ENCODE peak calls at places on chromosome X, in four cellular contexts. K is heart right ventricle; S is heart left ventricle; M is CD4-positive, alpha-beta T cell. L is an unnamed sample.

GRCh38 chrX:7462110-7462509 is 314.2 kb upstream of the PUDP start:
- DNase-seq in M (no peak), K (no peak), S (no peak), L (no peak)

GRCh38 chrX:110104078-110104477 is 101.2 kb downstream of the TMEM164 start:
- DNase-seq in K (no peak), M (no peak), S (no peak), L (no peak)

GRCh38 chrX:102345916-102346315 is 93.9 kb downstream of the NXF2B start:
- DNase-seq in K (no peak), S (peak; percentile 44), M (peak; percentile 70), L (no peak)

GRCh38 chrX:141760761-141761160 is 62.2 kb upstream of the SPANXD start:
- DNase-seq in M (no peak), S (no peak), K (no peak), L (no peak)

GRCh38 chrX:102624105-102624504 is 24.8 kb downstream of the ARMCX5 start:
- DNase-seq in M (no peak), S (no peak), K (no peak), L (no peak)

GRCh38 chrX:12686324-12686723 is 104.9 kb upstream of the PRPS2 start:
- DNase-seq in S (no peak), M (no peak), K (no peak), L (no peak)

GRCh38 chrX:115592997-115593734 is 32.2 kb downstream of the PLS3 start:
- DNase-seq in K (no peak), M (no peak), S (no peak), L (no peak)

GRCh38 chrX:133151320-133151719 is 54.4 kb upstream of the USP26 start:
- DNase-seq in K (no peak), S (no peak), M (no peak), L (no peak)

GRCh38 chrX:39309018-39309620 is 507.9 kb downstream of the MID1IP1 start:
- DNase-seq in S (no peak), M (no peak), K (no peak), L (no peak)

GRCh38 chrX:124829930-124830329 is 483.6 kb downstream of the SH2D1A start:
- DNase-seq in K (no peak), M (no peak), S (no peak), L (no peak)

GRCh38 chrX:153970398-153971123 is 1.1 kb downstream of the HCFC1 start:
- DNase-seq in M (no peak), S (peak; percentile 64), K (no peak), L (no peak)

GRCh38 chrX:71632923-71633657 is 14.8 kb upstream of the CXCR3 start:
- DNase-seq in K (no peak), S (no peak), M (no peak), L (no peak)

GRCh38 chrX:42128587-42128986 is 205.2 kb upstream of the CASK start:
- DNase-seq in K (no peak), M (no peak), S (no peak), L (no peak)

GRCh38 chrX:113522814-113523213 is 682.2 kb upstream of the AMOT start:
- DNase-seq in S (no peak), K (no peak), M (no peak), L (no peak)

GRCh38 chrX:129654652-129655546 is at the start of gene APLN:
- DNase-seq in M (no peak), S (peak; percentile 79), K (peak; percentile 69), L (peak; percentile 64)

GRCh38 chrX:108257556-108257955 is 166.0 kb downstream of the ATG4A start:
- DNase-seq in S (no peak), M (no peak), K (no peak), L (no peak)

GRCh38 chrX:40314070-40314469 is 216.3 kb upstream of the BCOR start:
- DNase-seq in S (no peak), K (no peak), M (no peak), L (no peak)

GRCh38 chrX:38006283-38006682 is at the start of gene SYTL5:
- DNase-seq in K (no peak), S (no peak), M (no peak), L (no peak)

GRCh38 chrX:148555101-148555500 is 54.7 kb downstream of the AFF2 start:
- DNase-seq in K (no peak), M (no peak), S (no peak), L (no peak)

GRCh38 chrX:130680164-130681035 is 222.6 kb downstream of the ENOX2 start:
- DNase-seq in S (no peak), M (no peak), K (no peak), L (no peak)

GRCh38 chrX:121902463-121902862 is 855.1 kb downstream of the GLUD2 start:
- DNase-seq in S (no peak), K (no peak), M (no peak), L (no peak)

GRCh38 chrX:42616981-42617380 is 161.0 kb downstream of the PPP1R2C start:
- DNase-seq in K (no peak), S (no peak), M (no peak), L (no peak)

GRCh38 chrX:78839711-78840110 is 92.2 kb downstream of the LPAR4 start:
- DNase-seq in S (no peak), M (no peak), K (no peak), L (no peak)

GRCh38 chrX:42797646-42798045 is 19.7 kb upstream of the PPP1R2C start:
- DNase-seq in K (no peak), M (no peak), S (no peak), L (no peak)

GRCh38 chrX:50157545-50158125 is 43.2 kb downstream of the AKAP4 start:
- DNase-seq in S (no peak), M (no peak), K (no peak), L (no peak)

GRCh38 chrX:27679281-27679680 is 89.1 kb downstream of the DCAF8L2 start:
- DNase-seq in M (no peak), S (no peak), K (no peak), L (no peak)

GRCh38 chrX:110442631-110443030 is 84.0 kb downstream of the RTL9 start:
- DNase-seq in K (no peak), S (no peak), M (no peak), L (no peak)

GRCh38 chrX:134533952-134534351 is 74.0 kb downstream of the HPRT1 start:
- DNase-seq in M (no peak), S (no peak), K (no peak), L (no peak)

GRCh38 chrX:41301438-41301824 is 32.5 kb upstream of the DDX3X start:
- DNase-seq in K (no peak), S (no peak), M (no peak), L (no peak)

GRCh38 chrX:3697701-3698279 is 15.7 kb downstream of the PRKX start:
- DNase-seq in M (no peak), K (peak; percentile 22), S (peak; percentile 43), L (no peak)

GRCh38 chrX:27254663-27255062 is 208.5 kb downstream of the PPP4R3C start:
- DNase-seq in M (no peak), S (no peak), K (no peak), L (no peak)

GRCh38 chrX:120560405-120560841 is 339 bp downstream of the CUL4B start:
- DNase-seq in S (no peak), K (no peak), M (peak; percentile 45), L (no peak)

GRCh38 chrX:9340619-9341304 is 124.1 kb upstream of the TBL1X start:
- DNase-seq in M (peak; percentile 32), K (peak; percentile 19), S (peak; percentile 52), L (peak; percentile 82)
- H3K9me3 ChIP-seq in M (no peaks in the 10 kb centered on the region), K (no peaks in the 10 kb centered on the region), S (no peaks in the 10 kb centered on the region), L (no peaks in the 10 kb centered on the region)

GRCh38 chrX:53076671-53077070 is 5.5 kb upstream of the TSPYL2 start:
- DNase-seq in S (no peak), K (no peak), M (no peak), L (peak; percentile 59)

GRCh38 chrX:53080628-53081580 is 1.3 kb upstream of the TSPYL2 start:
- DNase-seq in S (no peak), M (no peak), K (no peak), L (peak; percentile 61)

GRCh38 chrX:53074987-53075386 is 7.2 kb upstream of the TSPYL2 start:
- DNase-seq in M (no peak), S (no peak), K (no peak), L (no peak)

GRCh38 chrX:53078943-53079342 is 3.2 kb upstream of the TSPYL2 start:
- DNase-seq in M (no peak), S (no peak), K (no peak), L (peak; percentile 28)

DNA sequence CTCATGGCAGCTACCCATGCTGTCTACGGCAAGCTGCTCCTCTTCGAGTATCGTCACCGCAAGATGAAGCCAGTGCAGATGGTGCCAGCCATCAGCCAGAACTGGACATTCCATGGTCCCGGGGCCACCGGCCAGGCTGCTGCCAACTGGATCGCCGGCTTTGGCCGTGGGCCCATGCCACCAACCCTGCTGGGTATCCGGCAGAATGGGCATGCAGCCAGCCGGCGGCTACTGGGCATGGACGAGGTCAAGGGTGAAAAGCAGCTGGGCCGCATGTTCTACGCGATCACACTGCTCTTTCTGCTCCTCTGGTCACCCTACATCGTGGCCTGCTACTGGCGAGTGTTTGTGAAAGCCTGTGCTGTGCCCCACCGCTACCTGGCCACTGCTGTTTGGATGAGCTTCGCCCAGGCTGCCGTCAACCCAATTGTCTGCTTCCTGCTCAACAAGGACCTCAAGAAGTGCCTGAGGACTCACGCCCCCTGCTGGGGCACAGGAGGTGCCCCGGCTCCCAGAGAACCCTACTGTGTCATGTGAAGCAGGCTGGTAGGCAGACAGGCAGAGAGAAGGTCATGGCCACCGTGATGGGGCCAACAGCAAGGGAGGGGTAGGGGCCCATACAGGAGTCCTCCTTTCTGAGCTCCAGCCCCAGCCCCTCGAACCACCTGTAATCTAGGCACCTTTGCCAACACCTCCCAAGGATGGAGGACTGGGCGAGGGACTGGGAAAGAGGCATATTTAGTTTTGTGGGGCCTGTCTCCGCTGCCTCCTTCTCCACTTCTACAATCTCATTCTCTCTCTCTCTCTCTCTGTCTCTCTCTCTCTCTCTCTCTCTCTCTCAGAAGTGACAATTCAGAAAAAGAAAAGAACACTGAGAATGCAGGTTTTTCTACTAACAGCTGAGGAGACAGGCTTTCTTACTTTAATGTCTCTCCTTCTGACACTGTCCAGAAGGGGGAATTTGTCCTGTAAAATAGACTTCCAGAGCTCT is 4.7 kb upstream of the TSPYL2 start:
- DNase-seq in M (no peak), K (no peak), S (no peak), L (no peak)
- TF ChIP-seq CTCF in M (no peak), K (no peak), S (no peak), L (no peak)

GRCh38 chrX:47960400-47960799 is 43.4 kb downstream of the ZNF182 start:
- DNase-seq in M (no peak), K (no peak), S (no peak), L (no peak)

GRCh38 chrX:47956016-47956415 is 47.8 kb downstream of the ZNF182 start:
- DNase-seq in M (no peak), K (no peak), S (no peak), L (no peak)

DNA sequence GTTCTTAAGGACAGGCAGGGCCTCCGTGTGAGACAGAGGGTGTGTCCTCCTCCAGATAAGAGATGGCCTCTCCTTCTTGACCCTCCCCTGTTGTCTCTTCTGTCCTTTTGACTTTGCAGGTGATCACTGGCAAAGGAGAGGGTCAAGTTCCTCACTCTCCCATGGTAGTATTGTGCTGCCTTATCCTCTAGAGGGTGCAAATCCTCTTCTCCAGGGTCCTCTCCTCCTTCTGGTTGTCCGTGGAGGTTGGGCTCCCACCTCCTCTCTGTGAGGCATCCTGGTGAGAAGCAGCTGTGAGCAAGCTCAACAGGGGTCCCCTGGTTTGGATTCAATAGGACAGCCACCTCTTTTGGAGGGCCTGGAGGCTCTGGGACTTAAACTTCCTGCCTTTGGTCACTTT is 44.8 kb downstream of the ZNF182 start:
- DNase-seq in S (no peak), K (no peak), M (no peak), L (no peak)
- H3K9me3 ChIP-seq in S (no peaks in the 10 kb centered on the region), K (no peaks in the 10 kb centered on the region), M (no peaks in the 10 kb centered on the region), L (no peaks in the 10 kb centered on the region)

GRCh38 chrX:69496143-69496542 is 8.0 kb upstream of the NALF2 start:
- DNase-seq in K (no peak), M (no peak), S (no peak), L (no peak)
- TF ChIP-seq CTCF in K (no peak), M (no peak), S (no peak), L (no peak)